ENCODE peak calls at places on chromosome 5, in ten cellular contexts. F is foreskin fibroblast; G is HCT116; T is sigmoid colon; D is PC-3; E is fibroblast of lung; I is adrenal gland; L is endothelial cell; Z is CD4-positive, alpha-beta T cell; H is spleen. C is an unnamed sample.

GRCh38 chr5:39157679-39158078 is 61.7 kb downstream of the FYB1 start:
- DNase-seq in F (no peak), G (no peak), T (no peak), D (no peak), E (no peak), I (no peak), L (no peak), Z (no peak), H (no peak), C (no peak)

GRCh38 chr5:120808606-120809005 is 344.5 kb downstream of the PRR16 start:
- DNase-seq in F (no peak), G (no peak), T (no peak), D (no peak), E (peak), I (no peak), L (no peak), Z (no peak), H (no peak), C (no peak)

GRCh38 chr5:147397616-147398015 is 112.3 kb downstream of the DPYSL3 start:
- DNase-seq in F (no peak), G (no peak), T (no peak), D (no peak), E (no peak), I (no peak), L (no peak), Z (no peak), H (no peak), C (no peak)

GRCh38 chr5:77900691-77901090 is 124.6 kb upstream of the TBCA start:
- DNase-seq in F (no peak), G (no peak), T (no peak), D (no peak), E (no peak), I (no peak), L (no peak), Z (no peak), H (no peak), C (no peak)

GRCh38 chr5:23268136-23268535 is 239.3 kb upstream of the PRDM9 start:
- DNase-seq in F (no peak), G (no peak), T (no peak), D (no peak), E (no peak), I (no peak), L (no peak), Z (no peak), H (no peak), C (no peak)

GRCh38 chr5:71859515-71859914 is 140.4 kb downstream of the CARTPT start:
- DNase-seq in F (no peak), G (no peak), T (no peak), D (no peak), E (no peak), I (no peak), L (no peak), Z (no peak), H (no peak), C (no peak)

GRCh38 chr5:115898656-115899055 is 56.9 kb downstream of the AP3S1 start:
- DNase-seq in F (no peak), G (no peak), T (no peak), D (peak), E (peak), I (no peak), L (no peak), Z (no peak), H (no peak), C (no peak)

GRCh38 chr5:64939772-64940510 is 171.2 kb downstream of the CWC27 start:
- DNase-seq in F (peak), G (no peak), T (peak), D (peak), E (peak), I (no peak), L (no peak), Z (no peak), H (peak), C (peak)

GRCh38 chr5:1975898-1976765 is 93.4 kb upstream of the IRX4 start:
- DNase-seq in F (peak), G (peak), T (no peak), D (peak), E (no peak), I (no peak), L (no peak), Z (no peak), H (no peak), C (no peak)

GRCh38 chr5:53262348-53262970 is 152.9 kb upstream of the MOCS2 start:
- DNase-seq in F (peak), G (peak), T (no peak), D (peak), E (peak), I (peak), L (peak), Z (no peak), H (no peak), C (peak)

GRCh38 chr5:150637245-150638052 is 3.0 kb upstream of the SYNPO start:
- DNase-seq in F (peak), G (no peak), T (no peak), D (peak), E (peak), I (peak), L (no peak), Z (no peak), H (no peak), C (peak)

GRCh38 chr5:15763754-15764153 is 263.8 kb downstream of the FBXL7 start:
- DNase-seq in F (peak), G (no peak), T (no peak), D (no peak), E (no peak), I (no peak), L (no peak), Z (no peak), H (no peak), C (no peak)

GRCh38 chr5:62681117-62681850 is 102.7 kb downstream of the LRRC70 start:
- DNase-seq in F (no peak), G (no peak), T (no peak), D (no peak), E (no peak), I (no peak), L (no peak), Z (no peak), H (no peak), C (no peak)

GRCh38 chr5:126544087-126544740 is 50.8 kb downstream of the ALDH7A1 start:
- DNase-seq in F (peak), G (peak), T (no peak), D (peak), E (no peak), I (no peak), L (peak), Z (peak), H (no peak), C (peak)

GRCh38 chr5:109705596-109705995 is 15.9 kb downstream of the MAN2A1 start:
- DNase-seq in F (no peak), G (no peak), T (no peak), D (no peak), E (peak), I (no peak), L (no peak), Z (no peak), H (no peak), C (no peak)

GRCh38 chr5:51582871-51583384 is 199.7 kb downstream of the ISL1 start:
- DNase-seq in F (no peak), G (no peak), T (no peak), D (no peak), E (no peak), I (no peak), L (no peak), Z (no peak), H (no peak), C (no peak)

GRCh38 chr5:88681402-88681801 is 201.6 kb downstream of the MEF2C start:
- DNase-seq in F (no peak), G (no peak), T (no peak), D (no peak), E (no peak), I (no peak), L (no peak), Z (no peak), H (no peak), C (no peak)

GRCh38 chr5:143514915-143515314 is 111.4 kb upstream of the NR3C1 start:
- DNase-seq in F (no peak), G (no peak), T (no peak), D (no peak), E (peak), I (no peak), L (no peak), Z (no peak), H (no peak), C (no peak)

GRCh38 chr5:135222171-135222681 is 176.8 kb downstream of the MACROH2A1 start:
- DNase-seq in F (no peak), G (peak), T (peak), D (peak), E (no peak), I (peak), L (no peak), Z (no peak), H (peak), C (no peak)

GRCh38 chr5:4640793-4641192 is 499.3 kb upstream of the ADAMTS16 start:
- DNase-seq in F (no peak), G (no peak), T (no peak), D (no peak), E (peak), I (no peak), L (peak), Z (no peak), H (no peak), C (no peak)

GRCh38 chr5:178136990-178137389 is 6.2 kb downstream of the RMND5B start:
- DNase-seq in F (no peak), G (no peak), T (no peak), D (no peak), E (no peak), I (no peak), L (no peak), Z (no peak), H (no peak), C (no peak)

GRCh38 chr5:163567811-163568210 is 62.4 kb downstream of the MAT2B start:
- DNase-seq in F (no peak), G (no peak), T (no peak), D (no peak), E (peak), I (no peak), L (no peak), Z (no peak), H (no peak), C (no peak)

GRCh38 chr5:163565492-163565891 is 60.1 kb downstream of the MAT2B start:
- DNase-seq in F (no peak), G (no peak), T (no peak), D (peak), E (no peak), I (no peak), L (no peak), Z (no peak), H (no peak), C (peak)

GRCh38 chr5:163566678-163567077 is 61.3 kb downstream of the MAT2B start:
- DNase-seq in F (no peak), G (no peak), T (no peak), D (no peak), E (no peak), I (no peak), L (no peak), Z (no peak), H (no peak), C (no peak)

GRCh38 chr5:163564321-163564924 is 59.0 kb downstream of the MAT2B start:
- DNase-seq in F (peak), G (peak), T (no peak), D (peak), E (peak), I (peak), L (peak), Z (peak), H (no peak), C (peak)

DNA sequence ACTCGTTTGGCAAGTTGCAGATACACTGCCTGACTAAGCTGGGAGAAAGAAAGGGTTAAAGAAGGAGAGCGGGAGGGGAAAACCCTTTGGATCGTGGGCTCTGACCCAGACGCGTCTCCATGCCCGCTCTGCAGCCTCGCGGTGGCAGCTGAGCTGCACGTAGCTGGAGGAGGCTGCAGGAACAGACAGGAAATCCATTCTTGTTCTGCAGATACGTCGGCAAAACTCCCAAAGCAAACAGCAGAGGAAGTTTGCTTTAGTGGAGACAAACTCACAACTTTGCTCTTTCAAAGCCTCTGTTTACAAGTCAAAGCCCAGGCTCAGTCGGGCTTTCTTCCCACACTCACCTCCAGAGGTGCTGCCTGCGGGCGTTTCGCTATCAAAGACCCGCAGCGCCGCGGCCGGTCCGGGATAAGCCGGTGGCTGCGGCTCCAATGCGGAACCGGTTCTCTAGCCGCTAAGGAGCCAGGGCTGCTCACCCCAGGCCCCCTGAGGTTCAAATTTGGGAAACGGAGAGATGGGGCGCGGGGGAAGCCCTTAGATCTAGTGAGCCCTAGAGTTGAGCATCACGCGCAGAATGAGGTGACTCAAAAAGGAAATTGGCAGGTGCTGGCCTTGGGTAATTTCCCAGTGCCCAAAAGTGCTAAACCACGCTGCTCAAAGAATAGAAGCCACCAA is 60.7 kb downstream of the MAT2B start:
- DNase-seq in F (peak), G (no peak), T (no peak), D (peak), E (peak), I (no peak), L (peak), Z (no peak), H (peak), C (peak)
- TF ChIP-seq CTCF in F (peak), G (no peak), T (no peak), D (no peak), E (no peak), I (no peak), L (no peak), Z (no peak), H (no peak), C (no peak)

GRCh38 chr5:181190711-181191525 is 14.1 kb downstream of the TRIM7 start:
- DNase-seq in F (no peak), G (no peak), T (peak), D (peak), E (peak), I (no peak), L (peak), Z (no peak), H (peak), C (peak)
- TF ChIP-seq CTCF in F (peak), G (no peak), T (no peak), D (peak), E (no peak), I (no peak), L (no peak), Z (peak), H (no peak), C (no peak)

DNA sequence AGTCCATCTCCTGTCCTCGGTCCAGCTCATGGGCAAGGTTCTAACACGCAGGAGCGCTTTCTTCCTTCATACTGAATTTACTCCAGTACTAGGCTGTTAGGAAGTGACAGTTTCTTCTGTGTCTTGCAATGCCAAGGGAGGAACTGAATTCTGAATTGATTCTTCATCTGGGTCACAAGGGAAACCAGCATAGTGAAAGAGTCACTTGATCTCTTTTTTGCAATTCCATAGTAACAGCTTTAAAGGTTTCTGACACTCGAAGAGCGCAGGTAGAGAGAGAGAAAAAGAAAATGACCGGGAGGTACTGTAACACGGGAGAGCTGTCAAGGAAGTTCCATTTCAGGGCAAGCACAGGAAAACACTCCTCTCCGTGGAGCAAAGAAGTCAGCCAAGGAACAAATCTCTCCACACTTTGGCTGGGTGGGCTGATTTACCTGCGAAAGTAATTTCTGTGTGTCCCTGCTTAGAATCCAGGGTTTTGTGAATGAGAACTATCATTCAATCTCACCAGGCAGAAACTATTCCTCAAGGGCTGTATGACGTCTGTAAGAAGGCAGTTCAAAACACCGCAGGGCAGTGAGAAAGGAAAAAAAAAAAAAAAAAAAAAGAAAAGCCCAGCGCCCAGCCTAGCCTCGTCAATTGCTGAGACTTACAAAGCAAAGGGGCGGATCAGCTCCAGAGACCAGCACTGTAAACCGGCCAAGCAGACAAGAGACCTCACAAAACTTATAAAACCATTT is 617.8 kb downstream of the PDE4D start:
- DNase-seq in F (peak), G (no peak), T (peak), D (no peak), E (peak), I (peak), L (peak), Z (no peak), H (no peak), C (peak)
- TF ChIP-seq CTCF in F (no peak), G (no peak), T (no peak), D (no peak), E (no peak), I (no peak), L (no peak), Z (no peak), H (no peak), C (no peak)

GRCh38 chr5:172686539-172687390 is 45.7 kb downstream of the NEURL1B start:
- DNase-seq in F (no peak), G (no peak), T (no peak), D (no peak), E (no peak), I (no peak), L (no peak), Z (no peak), H (peak), C (no peak)
- TF ChIP-seq CTCF in F (no peak), G (no peak), T (no peak), D (no peak), E (no peak), I (no peak), L (no peak), Z (no peak), H (no peak), C (no peak)

DNA sequence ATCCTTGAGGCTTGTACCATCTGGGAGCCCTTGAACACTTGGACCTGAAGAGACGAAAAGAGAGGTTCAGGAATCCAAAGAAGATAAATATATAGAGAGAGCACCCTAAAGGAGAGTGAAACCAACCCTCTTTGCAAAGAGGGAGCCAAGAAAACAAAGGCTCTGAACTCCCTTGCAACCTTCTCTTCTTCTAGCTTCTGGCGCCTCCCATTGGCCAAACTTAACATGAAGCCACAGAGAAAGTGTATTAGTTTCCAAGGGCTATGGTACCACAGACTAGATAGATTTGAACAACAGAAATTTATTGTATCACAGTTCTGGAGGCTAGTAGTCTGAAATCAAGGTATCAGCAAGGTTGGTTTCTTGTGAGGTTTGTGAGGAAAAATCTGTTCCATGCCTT is 175.1 kb downstream of the HCN1 start:
- DNase-seq in F (peak), G (peak), T (no peak), D (peak), E (no peak), I (peak), L (peak), Z (no peak), H (no peak), C (peak)
- TF ChIP-seq CTCF in F (no peak), G (peak), T (no peak), D (peak), E (peak), I (peak), L (no peak), Z (no peak), H (no peak), C (peak)